ENCODE peak calls at places on chromosome 17, in four cellular contexts. C is A549, S is HCT116, T is endothelial cell of umbilical vein. B is an unnamed sample.

GRCh38 chr17:61444831-61445230 is 7.4 kb upstream of the TBX4 start:
- DNase-seq in C (peak), S (no peak), T (no peak), B (no peak)

GRCh38 chr17:38325221-38325851 is 18.4 kb downstream of the GPR179 start:
- DNase-seq in C (no peak), S (no peak), T (no peak), B (peak)

GRCh38 chr17:78147315-78147998 is 1.3 kb downstream of the C17orf99 start:
- DNase-seq in C (no peak), S (no peak), T (no peak), B (no peak)

GRCh38 chr17:34711646-34712045 is 132.3 kb downstream of the TMEM132E start:
- DNase-seq in C (no peak), S (no peak), T (no peak), B (no peak)

GRCh38 chr17:40349477-40350409 is 14.8 kb downstream of the GJD3 start:
- DNase-seq in C (no peak), S (no peak), T (no peak), B (no peak)

GRCh38 chr17:81868674-81869220 is 2.4 kb downstream of the ARHGDIA start:
- DNase-seq in C (peak), S (peak), T (no peak), B (peak)

GRCh38 chr17:38554430-38555350 is 51.1 kb downstream of the SRCIN1 start:
- DNase-seq in C (no peak), S (no peak), T (no peak), B (no peak)

GRCh38 chr17:273994-274832 is 78.4 kb downstream of the RPH3AL start:
- DNase-seq in C (no peak), S (no peak), T (no peak), B (no peak)

GRCh38 chr17:45307290-45308015 is 9.4 kb downstream of the MAP3K14 start:
- DNase-seq in C (no peak), S (no peak), T (peak), B (no peak)

GRCh38 chr17:2222901-2223616 is 80.5 kb downstream of the SMG6 start:
- DNase-seq in C (no peak), S (no peak), T (peak), B (no peak)

GRCh38 chr17:732788-733720 is 658 bp downstream of the TLCD3A start:
- DNase-seq in C (no peak), S (no peak), T (peak), B (peak)

GRCh38 chr17:42266918-42267766 is 9.0 kb downstream of the STAT5B start:
- DNase-seq in C (peak), S (peak), T (no peak), B (no peak)

GRCh38 chr17:28725166-28725659 is 820 bp downstream of the TLCD1 start:
- DNase-seq in C (peak), S (peak), T (peak), B (no peak)

GRCh38 chr17:152860-153420 is 15.6 kb downstream of the SCGB1C2 start:
- DNase-seq in C (no peak), S (no peak), T (no peak), B (no peak)

GRCh38 chr17:979539-980405 is at the start of gene NXN:
- DNase-seq in C (peak), S (no peak), T (peak), B (peak)

GRCh38 chr17:81959362-81960129 is 1.4 kb downstream of the NOTUM start:
- DNase-seq in C (peak), S (no peak), T (peak), B (peak)

GRCh38 chr17:69430488-69430887 is 16.0 kb downstream of the MAP2K6 start:
- DNase-seq in C (no peak), S (no peak), T (peak), B (no peak)

GRCh38 chr17:40686192-40686591 is 17.4 kb downstream of the KRT24 start:
- DNase-seq in C (no peak), S (no peak), T (no peak), B (no peak)

GRCh38 chr17:7250655-7251329 is 742 bp downstream of the CTDNEP1 start:
- DNase-seq in C (no peak), S (no peak), T (peak), B (no peak)

GRCh38 chr17:57562231-57562630 is 182.9 kb downstream of the CCDC182 start:
- DNase-seq in C (no peak), S (no peak), T (no peak), B (no peak)

GRCh38 chr17:38750312-38751121 is 2.0 kb upstream of the PSMB3 start:
- DNase-seq in C (no peak), S (no peak), T (peak), B (no peak)

GRCh38 chr17:82873521-82873920 is 33.7 kb upstream of the ZNF750 start:
- DNase-seq in C (no peak), S (no peak), T (no peak), B (no peak)

GRCh38 chr17:48720263-48721008 is 1.9 kb downstream of the PRAC1 start:
- DNase-seq in C (no peak), S (no peak), T (no peak), B (no peak)

GRCh38 chr17:44314869-44315661 is 6.7 kb downstream of the RUNDC3A start:
- DNase-seq in C (peak), S (no peak), T (no peak), B (peak)

GRCh38 chr17:27497696-27498095 is 41.4 kb downstream of the KSR1 start:
- DNase-seq in C (no peak), S (no peak), T (no peak), B (no peak)

GRCh38 chr17:29866746-29867404 is 63.2 kb downstream of the SSH2 start:
- DNase-seq in C (no peak), S (no peak), T (no peak), B (no peak)

GRCh38 chr17:2124391-2124790 is 69.5 kb downstream of the HIC1 start:
- DNase-seq in C (no peak), S (no peak), T (no peak), B (no peak)

DNA sequence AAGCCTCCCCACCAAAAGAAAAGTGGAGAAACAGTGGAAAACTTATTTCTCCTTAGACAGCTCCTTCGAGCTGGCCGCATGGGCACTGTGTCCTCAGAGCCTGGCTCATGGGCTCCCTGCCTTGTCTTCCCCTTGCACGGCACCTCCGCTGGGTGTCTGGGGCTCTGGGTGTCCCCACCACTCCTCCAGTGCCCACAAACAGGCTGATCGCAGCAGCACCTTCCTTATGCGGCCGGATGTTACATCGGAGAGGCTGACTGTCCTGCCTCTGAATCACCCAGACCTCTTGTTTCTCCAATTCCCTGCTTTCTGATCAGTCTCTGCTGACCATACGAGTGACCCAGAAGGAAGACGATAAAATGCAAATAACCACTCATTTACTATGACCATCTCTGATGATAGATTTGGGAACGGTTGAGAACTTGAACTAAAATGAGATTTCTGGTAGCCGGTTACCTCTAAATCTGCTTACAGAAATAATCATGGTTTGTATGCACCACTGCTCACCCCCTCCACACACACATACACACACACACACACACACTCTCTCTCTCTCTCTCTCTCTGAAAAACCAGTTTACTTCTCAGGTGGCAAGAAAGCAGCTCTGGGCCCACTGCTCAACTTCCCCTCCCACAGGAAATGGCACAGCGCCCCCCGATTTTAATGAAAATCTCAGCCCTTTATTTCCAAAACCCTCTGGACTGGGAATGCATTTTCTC is 121.5 kb downstream of the SLC39A11 start:
- DNase-seq in C (no peak), S (no peak), T (no peak), B (no peak)
- H3K4me2 ChIP-seq in C (no peak), S (no peak), T (no peak), B (no peak)

DNA sequence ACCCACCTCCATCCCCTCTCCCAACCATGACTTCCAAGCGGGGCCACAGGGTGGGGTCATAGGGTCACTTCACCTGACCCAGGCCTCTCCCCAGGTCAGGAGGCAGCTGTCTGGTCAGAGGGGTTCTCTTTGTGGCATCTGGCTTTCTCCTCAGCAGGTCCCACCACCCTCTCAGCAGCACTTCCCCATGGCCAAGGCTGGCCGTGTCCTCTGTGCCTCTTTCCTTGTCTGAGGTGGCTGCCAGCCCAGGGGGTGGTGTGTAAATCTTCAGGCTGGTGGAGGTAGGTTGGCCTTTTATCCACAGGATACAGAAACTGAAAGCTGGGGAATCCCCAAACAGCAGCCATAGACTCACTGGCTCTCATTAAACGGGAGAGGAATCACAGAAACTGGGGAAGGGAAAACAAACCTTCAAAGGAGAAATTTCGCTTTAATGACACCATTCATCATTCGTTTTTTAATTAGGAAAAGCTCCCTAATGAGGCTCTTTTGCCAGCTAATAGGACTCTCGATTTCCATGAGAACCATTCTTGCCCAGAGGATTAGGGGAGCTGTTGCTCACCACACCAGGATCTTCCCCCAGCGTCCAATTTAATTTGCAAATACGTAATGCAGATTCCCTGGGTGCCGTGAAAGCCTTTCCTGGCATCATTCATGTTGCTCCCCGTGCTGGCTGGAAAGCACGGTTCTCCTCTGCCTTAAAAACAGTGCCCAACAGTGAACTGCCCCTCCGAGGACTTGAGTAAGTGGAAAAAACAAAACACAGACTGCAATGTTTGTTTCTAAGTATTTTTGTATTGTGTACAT is 18.0 kb downstream of the C17orf75 start:
- DNase-seq in C (no peak), S (no peak), T (peak), B (peak)
- H3K4me3 ChIP-seq in C (no peak), S (no peak), T (no peak), B (peak)

DNA sequence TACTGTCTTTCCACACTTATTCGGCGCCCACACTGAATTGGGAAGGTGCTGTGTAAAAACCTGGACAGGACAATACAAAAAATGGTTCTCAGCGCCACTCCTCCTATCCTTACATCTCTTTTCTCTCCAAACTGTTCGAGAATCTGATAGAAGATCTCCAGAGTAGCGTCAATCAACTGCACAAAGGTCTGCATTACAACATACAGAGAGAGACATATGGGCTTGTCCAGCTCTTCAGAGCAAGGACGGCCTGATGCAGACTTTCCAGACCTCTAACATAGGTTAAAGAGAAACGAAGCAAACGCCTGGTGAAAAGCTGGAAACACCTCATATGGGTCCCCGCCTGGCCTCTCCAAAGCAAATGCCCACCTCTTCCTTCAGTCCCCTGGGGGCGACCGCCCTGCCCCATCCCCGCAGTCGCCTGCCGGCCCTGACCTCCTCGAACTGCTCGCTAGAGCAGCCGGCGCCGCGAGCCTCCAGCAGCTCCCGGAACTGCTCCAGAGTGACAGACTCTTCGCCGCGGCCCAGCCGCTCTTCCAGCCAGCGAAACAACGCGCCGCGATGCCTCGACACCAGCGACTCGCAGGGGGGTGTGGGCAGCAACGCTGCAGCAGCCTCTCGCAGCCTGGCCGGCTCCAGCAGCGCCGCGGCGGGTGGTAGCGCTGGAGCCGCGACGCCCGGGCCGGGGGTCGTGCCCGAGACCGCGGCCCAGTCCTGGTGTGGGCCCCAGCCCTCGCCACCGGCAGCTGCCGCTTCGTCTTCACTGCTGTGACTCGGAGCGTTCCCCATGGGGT is 526 bp downstream of the ZZEF1 start:
- DNase-seq in C (no peak), S (no peak), T (peak), B (no peak)
- TF ChIP-seq MAX in C (no peak), S (no peak), T (no peak), B (no peak)

GRCh38 chr17:68302666-68303065 is 11.4 kb downstream of the ARSG start:
- DNase-seq in C (no peak), S (no peak), T (no peak), B (no peak)
- H3K4me2 ChIP-seq in C (no peak), S (no peak), T (peak), B (no peak)

DNA sequence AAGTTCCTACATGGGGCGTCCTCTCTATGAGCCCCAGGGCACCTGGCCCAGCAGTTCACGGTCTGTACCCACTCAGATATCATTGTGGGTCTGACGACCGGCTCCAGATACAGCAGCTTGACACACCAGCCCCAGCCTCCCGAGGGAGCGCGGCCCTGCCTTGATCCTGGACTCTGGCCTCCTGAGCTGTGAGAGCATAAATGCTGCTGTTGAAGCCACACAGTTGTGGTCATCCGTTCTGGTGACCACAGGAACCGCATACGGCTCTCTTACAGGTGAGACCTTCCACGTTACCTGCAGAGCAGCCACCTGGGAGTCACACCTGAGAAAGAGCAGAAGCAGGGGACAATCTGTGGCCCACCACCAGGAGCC is 209.2 kb downstream of the RBFOX3 start:
- DNase-seq in C (no peak), S (no peak), T (no peak), B (no peak)
- H3K4me3 ChIP-seq in C (no peak), S (no peak), T (no peak), B (no peak)

GRCh38 chr17:19453296-19453695 is 42.3 kb downstream of the RNF112 start:
- DNase-seq in C (no peak), S (no peak), T (no peak), B (no peak)

GRCh38 chr17:19445105-19445504 is 34.1 kb downstream of the RNF112 start:
- DNase-seq in C (no peak), S (no peak), T (no peak), B (no peak)

GRCh38 chr17:19447085-19447583 is 36.1 kb downstream of the RNF112 start:
- DNase-seq in C (peak), S (peak), T (peak), B (peak)

GRCh38 chr17:19443148-19443547 is 32.1 kb downstream of the RNF112 start:
- DNase-seq in C (no peak), S (no peak), T (no peak), B (no peak)

GRCh38 chr17:19448341-19449268 is 37.6 kb downstream of the RNF112 start:
- DNase-seq in C (no peak), S (no peak), T (peak), B (peak)
- TF ChIP-seq MAX in C (no peak), S (no peak), T (peak), B (peak)